ENCODE peak calls at places on chromosomes 4 and X, in ten cellular contexts. E is astrocyte; D is GM12865; W is GM13977; V is AG04450; X is stomach; J is sigmoid colon; U is tibial nerve; Q is CD4-positive, alpha-beta T cell; S is upper lobe of left lung. N is an unnamed sample.

GRCh38 chr4:41418444-41418843 is 119.5 kb upstream of the LIMCH1 start:
- DNase-seq in V (no peak), S (peak), W (no peak), D (no peak), J (peak), E (peak), Q (no peak), U (no peak), X (no peak), N (peak)

GRCh38 chr4:81039351-81040174 is 9.1 kb downstream of the BMP3 start:
- DNase-seq in E (no peak), V (no peak), D (peak), X (no peak), U (no peak), W (no peak), S (peak), Q (no peak), J (no peak), N (no peak)

GRCh38 chr4:13543648-13544555 is at the start of gene NKX3-2:
- DNase-seq in E (no peak), Q (no peak), S (no peak), W (peak), X (no peak), D (no peak), U (no peak), V (no peak), J (peak), N (no peak)

GRCh38 chr4:148216866-148217814 is 225.1 kb downstream of the NR3C2 start:
- DNase-seq in S (no peak), Q (no peak), W (peak), V (no peak), J (no peak), D (peak), X (no peak), E (peak), U (no peak), N (no peak)

GRCh38 chr4:187128971-187129370 is 405.3 kb upstream of the FAT1 start:
- DNase-seq in S (no peak), X (no peak), E (peak), J (no peak), V (no peak), D (no peak), W (no peak), U (no peak), Q (no peak), N (no peak)

GRCh38 chrX:19342331-19342906 is 1.3 kb upstream of the PDHA1 start:
- DNase-seq in W (no peak), J (no peak), S (no peak), E (no peak), X (no peak), D (no peak), V (no peak), U (no peak), Q (no peak), N (no peak)

GRCh38 chr4:26077840-26078239 is 163.8 kb downstream of the SMIM20 start:
- DNase-seq in U (no peak), V (no peak), S (no peak), X (no peak), J (no peak), Q (no peak), W (no peak), D (no peak), E (no peak), N (no peak)

GRCh38 chrX:136497556-136498048 is at the start of gene HTATSF1:
- DNase-seq in V (no peak), D (no peak), W (no peak), E (no peak), U (no peak), X (peak), Q (no peak), J (peak), S (no peak), N (no peak)

GRCh38 chr4:113666386-113667114 is 95.0 kb downstream of the CAMK2D start:
- DNase-seq in X (no peak), Q (no peak), V (no peak), U (no peak), D (no peak), S (no peak), J (no peak), W (no peak), E (no peak), N (no peak)

DNA sequence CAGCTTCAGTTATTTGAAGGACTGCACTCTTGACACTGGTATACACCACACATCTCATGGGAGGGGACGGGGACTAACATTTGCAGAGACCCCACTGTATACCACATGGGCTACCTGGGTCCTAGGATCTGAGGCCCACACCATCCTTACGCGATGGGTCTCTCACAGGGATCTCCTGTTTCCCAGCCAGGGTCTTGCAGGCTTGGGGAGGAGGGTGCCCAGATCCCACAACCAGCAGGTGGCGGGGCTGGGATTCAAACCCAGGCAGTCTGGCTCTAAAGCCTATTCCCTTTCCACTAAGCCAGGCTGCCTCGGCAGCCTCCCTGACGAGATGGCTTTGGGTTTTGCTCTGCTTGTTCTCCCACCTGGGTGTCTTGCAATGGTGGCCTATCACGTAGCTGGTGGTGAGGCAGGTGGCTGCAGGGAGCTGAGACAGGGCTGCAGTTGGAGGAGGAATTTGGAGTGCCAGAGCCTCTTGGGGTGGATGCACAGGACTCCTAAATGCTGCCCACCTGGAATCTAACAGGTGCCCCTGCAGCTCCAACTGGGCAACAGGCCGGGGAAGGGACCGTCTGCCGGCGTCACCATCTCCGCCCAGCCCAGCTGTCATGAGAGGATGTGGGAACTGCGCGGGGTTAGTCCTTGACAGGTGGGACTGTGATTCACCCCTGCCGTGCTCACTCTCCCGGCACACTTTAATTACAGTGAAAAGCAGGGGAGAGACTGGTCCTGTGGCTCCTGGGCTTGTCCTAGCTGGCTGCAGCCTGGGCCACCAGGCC is 110.7 kb downstream of the PSAPL1 start:
- DNase-seq in V (no peak), D (no peak), E (no peak), J (no peak), W (no peak), X (no peak), S (no peak), U (no peak), Q (no peak), N (no peak)
- TF ChIP-seq CTCF in V (peak), D (no peak), E (no peak), J (no peak), W (no peak), X (no peak), S (no peak), U (no peak), Q (no peak), N (no peak)

DNA sequence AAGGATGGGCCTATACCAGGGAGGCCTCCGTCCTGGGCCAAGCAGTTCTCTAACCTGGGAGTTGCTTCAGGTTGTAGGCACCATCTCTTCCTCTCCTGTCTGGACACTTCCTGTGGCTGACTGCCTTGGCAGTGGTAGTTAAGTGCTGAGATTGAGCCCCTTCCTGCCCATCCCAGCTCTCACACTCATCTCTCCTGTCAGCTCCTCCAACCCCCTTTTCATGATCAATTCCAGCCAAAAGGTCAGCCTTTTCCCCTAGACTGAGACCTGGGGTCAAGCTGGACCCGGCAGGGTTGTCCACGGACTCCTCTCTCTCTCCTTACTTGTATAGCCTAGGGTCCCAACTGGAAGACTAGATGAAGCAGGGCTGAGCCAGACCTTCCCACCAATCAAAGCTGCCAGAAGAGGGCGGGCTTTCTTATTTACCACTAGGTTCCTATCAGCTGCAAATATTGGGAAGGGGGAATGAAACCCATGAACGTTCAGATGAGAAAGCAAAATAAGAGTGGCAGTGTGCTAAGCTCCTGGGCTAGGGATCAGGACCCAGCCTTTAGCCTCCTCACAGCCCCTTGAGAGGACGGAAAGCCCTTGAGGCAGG is 34.5 kb downstream of the KDM5C start:
- DNase-seq in E (no peak), V (no peak), J (no peak), X (no peak), U (no peak), Q (no peak), W (no peak), S (no peak), D (no peak), N (no peak)
- TF ChIP-seq CTCF in E (no peak), V (peak), J (no peak), X (no peak), U (no peak), Q (no peak), W (peak), S (no peak), D (peak), N (no peak)

GRCh38 chr4:57911203-57911602 is 801.0 kb upstream of the IGFBP7 start:
- DNase-seq in V (no peak), D (no peak), W (no peak), X (no peak), U (no peak), Q (no peak), J (no peak), S (no peak), E (no peak), N (no peak)

DNA sequence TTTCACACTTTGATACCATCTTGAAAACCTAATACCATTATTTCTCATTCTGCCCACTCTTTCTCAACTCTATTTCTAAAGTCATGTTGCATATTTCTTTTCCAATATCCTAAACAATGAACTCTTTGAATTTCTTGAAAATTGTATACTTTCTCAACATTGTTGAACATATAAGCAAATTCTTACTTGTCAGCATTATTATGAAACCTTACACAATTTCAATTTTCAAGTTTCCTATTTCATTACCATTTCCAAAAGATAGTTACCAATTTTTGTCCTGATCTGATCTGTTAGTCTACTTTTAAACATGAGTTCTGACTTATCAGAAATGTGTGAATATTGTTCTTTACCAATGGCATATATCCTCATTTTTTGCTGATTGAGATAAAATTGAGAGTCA is 806.3 kb upstream of the IGFBP7 start:
- DNase-seq in W (no peak), X (no peak), D (no peak), S (no peak), U (no peak), Q (no peak), E (no peak), V (no peak), J (no peak), N (no peak)
- TF ChIP-seq CTCF in W (no peak), X (no peak), D (no peak), S (no peak), U (no peak), Q (no peak), E (no peak), V (no peak), J (no peak), N (no peak)

GRCh38 chr4:94332983-94333590 is 9.5 kb downstream of the HPGDS start:
- DNase-seq in Q (no peak), W (no peak), E (no peak), D (no peak), U (no peak), V (no peak), J (no peak), X (no peak), S (no peak), N (no peak)
- TF ChIP-seq CTCF in Q (no peak), W (no peak), E (peak), D (peak), U (no peak), V (peak), J (no peak), X (no peak), S (no peak), N (peak)

GRCh38 chrX:24693453-24694202 is at the start of gene POLA1:
- DNase-seq in E (peak), Q (peak), J (peak), X (peak), U (peak), V (peak), D (peak), S (peak), W (peak), N (peak)
- TF ChIP-seq CTCF in E (no peak), Q (no peak), J (no peak), X (peak), U (peak), V (peak), D (no peak), S (no peak), W (no peak), N (peak)

DNA sequence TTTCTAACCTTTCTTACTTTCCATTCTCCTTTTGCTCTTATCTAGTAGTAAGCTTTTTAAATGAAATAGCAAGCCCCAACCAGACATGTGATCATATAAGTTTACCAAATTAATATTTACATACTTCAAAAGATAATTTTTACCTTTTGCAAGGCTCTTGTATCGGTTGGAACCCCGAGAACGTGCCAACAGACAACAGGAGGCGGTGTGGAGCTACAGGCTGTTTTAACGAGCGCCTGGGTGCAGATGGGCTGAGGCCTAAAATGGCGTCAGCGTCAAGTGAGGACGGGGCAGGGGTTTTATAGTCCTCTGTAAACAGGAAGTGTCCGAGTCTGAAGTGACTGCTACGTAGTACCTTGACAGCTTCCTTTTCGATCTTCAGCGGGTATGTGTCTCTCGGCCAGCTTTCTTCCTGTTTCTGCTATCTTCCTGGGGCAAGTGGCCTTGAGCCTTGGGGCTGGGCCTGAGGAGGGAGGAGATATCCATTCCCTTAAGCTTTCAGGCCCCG is 342.7 kb downstream of the GALNTL6 start:
- DNase-seq in X (no peak), D (no peak), E (no peak), W (no peak), U (no peak), J (no peak), V (no peak), Q (no peak), S (no peak), N (no peak)
- TF ChIP-seq CTCF in X (no peak), D (no peak), E (no peak), W (no peak), U (no peak), J (no peak), V (no peak), Q (no peak), S (no peak), N (no peak)

DNA sequence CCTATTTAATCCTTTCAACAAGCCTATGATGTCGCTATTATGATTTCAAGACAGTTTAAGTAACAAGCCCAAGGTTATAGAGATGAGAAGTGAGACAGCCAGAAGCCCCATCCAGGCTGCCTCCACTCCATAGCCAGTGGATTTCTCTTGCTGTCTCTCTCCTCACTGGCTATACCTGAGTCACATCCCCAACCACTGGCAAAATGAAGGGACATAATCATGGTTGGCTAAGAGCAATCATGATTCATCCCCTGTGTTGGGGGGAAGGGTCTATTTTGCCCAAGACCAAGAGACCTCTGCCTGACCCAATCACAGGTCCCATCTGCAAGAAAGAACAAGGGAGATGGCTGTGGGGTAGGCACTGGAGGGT is 334.9 kb upstream of the GATB start:
- DNase-seq in X (no peak), E (no peak), J (no peak), W (no peak), U (no peak), S (no peak), V (no peak), Q (no peak), D (no peak), N (no peak)
- TF ChIP-seq CTCF in X (no peak), E (no peak), J (no peak), W (no peak), U (no peak), S (no peak), V (no peak), Q (no peak), D (no peak), N (no peak)

N was measured in progenitor cell of endocrine pancreas.